ENCODE peak calls at places on chromosome 11, in six cellular contexts. G is CD8-positive, alpha-beta T cell; F is neural progenitor cell; L is thoracic aorta; M is GM23248; U is HCT116. B is an unnamed sample.

GRCh38 chr11:31761636-31762035 is 49.5 kb downstream of the PAX6 start:
- DNase-seq in F (no peak), M (no peak), U (no peak), G (no peak), L (no peak), B (no peak)

GRCh38 chr11:111329306-111330204 is 31.2 kb downstream of the POU2AF3 start:
- DNase-seq in G (no peak), M (no peak), L (no peak), U (no peak), F (no peak), B (no peak)

GRCh38 chr11:129803533-129803932 is 12.1 kb upstream of the TMEM45B start:
- DNase-seq in U (no peak), G (no peak), M (no peak), L (no peak), F (no peak), B (no peak)

GRCh38 chr11:62146476-62147200 is 22.8 kb downstream of the INCENP start:
- DNase-seq in G (peak; percentile 27), U (no peak), M (no peak), F (no peak), L (no peak), B (no peak)

GRCh38 chr11:14144905-14145304 is 182.4 kb downstream of the SPON1 start:
- DNase-seq in U (no peak), G (no peak), L (no peak), M (no peak), F (no peak), B (no peak)

GRCh38 chr11:109076870-109077269 is 345.1 kb upstream of the C11orf87 start:
- DNase-seq in L (no peak), U (no peak), G (no peak), M (no peak), F (no peak), B (no peak)

GRCh38 chr11:122007611-122008071 is 108.4 kb downstream of the BLID start:
- DNase-seq in F (no peak), L (peak; percentile 24), M (no peak), G (no peak), U (no peak), B (no peak)

GRCh38 chr11:35085766-35086165 is 53.2 kb upstream of the CD44 start:
- DNase-seq in M (peak; percentile 18), L (no peak), U (no peak), G (no peak), F (no peak), B (no peak)

GRCh38 chr11:109085708-109086373 is 336.1 kb upstream of the C11orf87 start:
- DNase-seq in F (no peak), U (no peak), L (no peak), M (peak; percentile 85), G (no peak), B (no peak)

GRCh38 chr11:114610984-114611944 is 15.7 kb upstream of the NXPE4 start:
- DNase-seq in F (no peak), M (peak; percentile 50), U (no peak), L (no peak), G (no peak), B (no peak)
- H3K9me3 ChIP-seq in F (peaks cover 10% of the 10 kb centered on the region), M (no peaks in the 10 kb centered on the region), U (peaks cover 1% of the 10 kb centered on the region), L (no peaks in the 10 kb centered on the region), G (no peaks in the 10 kb centered on the region), B (peaks cover 3% of the 10 kb centered on the region)

GRCh38 chr11:28140689-28141455 is 32.7 kb downstream of the METTL15 start:
- DNase-seq in U (peak; percentile 27), G (no peak), L (no peak), F (no peak), M (no peak), B (no peak)

GRCh38 chr11:28142724-28143123 is 34.5 kb downstream of the METTL15 start:
- DNase-seq in G (no peak), U (no peak), F (no peak), L (no peak), M (no peak), B (no peak)

GRCh38 chr11:28144808-28145207 is 36.6 kb downstream of the METTL15 start:
- DNase-seq in G (no peak), U (no peak), M (no peak), F (no peak), L (no peak), B (no peak)

GRCh38 chr11:28137832-28138231 is 29.6 kb downstream of the METTL15 start:
- DNase-seq in G (no peak), L (no peak), M (no peak), F (no peak), U (no peak), B (no peak)

GRCh38 chr11:28139848-28140415 is 31.7 kb downstream of the METTL15 start:
- DNase-seq in G (no peak), L (no peak), U (no peak), M (no peak), F (no peak), B (no peak)
- H3K9me3 ChIP-seq in G (no peaks in the 10 kb centered on the region), L (peaks cover 8% of the 10 kb centered on the region), U (peaks cover 11% of the 10 kb centered on the region), M (no peaks in the 10 kb centered on the region), F (peaks cover 21% of the 10 kb centered on the region), B (peaks cover 7% of the 10 kb centered on the region)

DNA sequence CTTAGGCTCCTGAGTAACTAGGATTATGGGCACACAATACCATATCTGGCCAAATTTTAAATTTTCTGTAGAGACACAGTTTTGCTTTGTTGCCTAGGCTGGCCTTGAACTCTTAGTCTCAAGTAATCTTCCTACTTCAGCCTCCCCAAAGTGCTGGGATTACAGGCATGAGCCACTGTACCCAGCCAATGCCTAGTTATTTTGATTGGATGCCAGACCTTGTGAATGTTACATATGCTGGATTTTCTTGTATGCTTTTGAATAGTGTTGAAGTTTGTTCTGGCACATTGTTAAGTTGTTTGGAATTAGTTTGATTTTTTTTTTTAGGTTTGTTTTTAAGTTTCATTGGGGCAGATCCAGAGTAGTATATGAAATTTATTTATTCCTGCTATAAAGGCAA is 110.7 kb upstream of the ANO5 start:
- DNase-seq in G (no peak), M (no peak), U (no peak), F (no peak), L (no peak), B (no peak)
- H3K9me3 ChIP-seq in G (no peaks in the 10 kb centered on the region), M (no peaks in the 10 kb centered on the region), U (no peaks in the 10 kb centered on the region), F (no peaks in the 10 kb centered on the region), L (no peaks in the 10 kb centered on the region), B (no peaks in the 10 kb centered on the region)

GRCh38 chr11:2650343-2650867 is 49.4 kb downstream of the KCNQ1OT1 start:
- DNase-seq in M (no peak), L (no peak), F (no peak), U (no peak), G (no peak), B (no peak)
- H3K9me3 ChIP-seq in M (peaks cover 4% of the 10 kb centered on the region), L (peaks cover 55% of the 10 kb centered on the region), F (peaks cover 42% of the 10 kb centered on the region), U (peaks cover 10% of the 10 kb centered on the region), G (peaks cover 12% of the 10 kb centered on the region), B (peaks cover 3% of the 10 kb centered on the region)

GRCh38 chr11:99098751-99099150 is 78.0 kb downstream of the CNTN5 start:
- DNase-seq in F (no peak), G (no peak), M (no peak), U (no peak), L (no peak), B (no peak)
- H3K9me3 ChIP-seq in F (no peaks in the 10 kb centered on the region), G (no peaks in the 10 kb centered on the region), M (no peaks in the 10 kb centered on the region), U (peaks cover 7% of the 10 kb centered on the region), L (no peaks in the 10 kb centered on the region), B (no peaks in the 10 kb centered on the region)

GRCh38 chr11:133531450-133531849 is 851 bp downstream of the OPCML start:
- DNase-seq in F (no peak), M (no peak), L (no peak), U (no peak), G (no peak), B (no peak)
- H3K9me3 ChIP-seq in F (no peaks in the 10 kb centered on the region), M (no peaks in the 10 kb centered on the region), L (no peaks in the 10 kb centered on the region), U (no peaks in the 10 kb centered on the region), G (no peaks in the 10 kb centered on the region), B (no peaks in the 10 kb centered on the region)

DNA sequence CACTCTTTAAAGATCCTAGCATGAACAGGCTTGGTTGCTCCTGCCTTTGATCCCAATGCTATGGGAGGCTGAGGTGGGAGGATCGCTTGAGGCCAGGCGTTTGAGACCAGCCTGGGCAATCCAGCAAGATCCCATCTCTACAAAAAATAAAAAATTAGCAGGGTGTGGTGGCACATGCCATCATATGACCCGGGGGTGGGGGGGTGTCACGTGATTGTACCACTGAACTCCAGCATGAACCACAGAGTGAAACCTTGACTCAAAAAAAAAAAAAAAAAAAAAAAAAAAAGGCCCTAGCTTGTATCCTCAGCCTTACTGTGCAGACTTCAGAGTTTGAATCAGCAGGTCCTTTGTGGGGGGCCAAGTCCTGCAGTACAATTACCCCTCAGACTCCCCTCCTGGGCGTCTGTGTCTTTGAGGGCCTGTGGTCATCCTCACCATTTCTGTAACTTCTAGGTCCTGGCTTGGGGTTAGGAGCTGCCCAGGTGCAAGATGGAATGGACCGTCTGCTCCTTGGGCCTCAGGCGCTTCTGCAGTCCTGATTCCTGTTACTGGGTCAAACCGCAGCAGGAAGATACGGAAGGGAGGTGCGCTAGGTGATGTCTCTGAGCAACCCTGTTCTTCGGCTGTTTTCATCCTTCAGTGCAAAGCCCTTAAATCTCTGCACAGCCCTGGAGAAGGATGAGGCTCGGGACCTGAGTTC is 208.1 kb downstream of the CTTN start:
- DNase-seq in F (no peak), M (no peak), G (no peak), U (no peak), L (no peak), B (no peak)
- H3K9me3 ChIP-seq in F (no peaks in the 10 kb centered on the region), M (no peaks in the 10 kb centered on the region), G (no peaks in the 10 kb centered on the region), U (no peaks in the 10 kb centered on the region), L (no peaks in the 10 kb centered on the region), B (no peaks in the 10 kb centered on the region)